ENCODE peak calls at places on chromosomes 13 and 19, in five cellular contexts. K is CD4-positive, alpha-beta T cell; X is naive thymus-derived CD4-positive, alpha-beta T cell; F is hypothalamus; J is fibroblast of lung. G is an unnamed sample.

GRCh38 chr19:41936416-41936850 is 8.2 kb upstream of the ERFL start:
- DNase-seq in K (no peak), J (no peak), F (no peak), X (no peak), G (no peak)

GRCh38 chr19:10363789-10364281 is 16.5 kb downstream of the TYK2 start:
- DNase-seq in K (no peak), F (no peak), X (no peak), J (no peak), G (no peak)

GRCh38 chr19:4506449-4507149 is 11.7 kb downstream of the PLIN4 start:
- DNase-seq in J (peak; percentile 44), F (no peak), K (no peak), X (no peak), G (no peak)

GRCh38 chr13:114132419-114133121 is at the start of gene RASA3:
- DNase-seq in J (peak; percentile 81), X (peak; percentile 66), F (peak; percentile 79), K (peak; percentile 37), G (no peak)

GRCh38 chr19:32570081-32570785 is 10.8 kb upstream of the PDCD5 start:
- DNase-seq in X (peak; percentile 57), J (peak; percentile 67), F (peak; percentile 30), K (peak; percentile 23), G (peak; percentile 51)

GRCh38 chr19:9205506-9206113 is 13.8 kb downstream of the OR7D4 start:
- DNase-seq in K (peak; percentile 48), J (peak; percentile 66), F (peak; percentile 64), X (peak; percentile 56), G (peak; percentile 35)

GRCh38 chr13:62779146-62779545 is 1363.5 kb upstream of the PCDH20 start:
- DNase-seq in F (no peak), J (no peak), K (no peak), X (no peak), G (no peak)

GRCh38 chr13:112963641-112964040 is 5.4 kb upstream of the MCF2L start:
- DNase-seq in J (no peak), X (no peak), F (no peak), K (no peak), G (no peak)

GRCh38 chr19:53980553-53981407 is 10.7 kb upstream of the CACNG6 start:
- DNase-seq in F (no peak), J (peak; percentile 4), X (no peak), K (no peak), G (no peak)

GRCh38 chr13:75050419-75051066 is 431.4 kb downstream of the TBC1D4 start:
- DNase-seq in X (no peak), J (peak; percentile 8), K (no peak), F (no peak), G (no peak)

GRCh38 chr19:10021446-10021845 is 8.2 kb downstream of the RDH8 start:
- DNase-seq in K (no peak), X (no peak), F (no peak), J (no peak), G (no peak)

GRCh38 chr19:13262450-13262849 is 112.2 kb downstream of the IER2 start:
- DNase-seq in K (no peak), X (peak; percentile 59), F (no peak), J (peak; percentile 72), G (peak; percentile 42)

GRCh38 chr19:14492756-14493337 is 3.1 kb downstream of the GIPC1 start:
- DNase-seq in K (no peak), X (no peak), F (no peak), J (no peak), G (no peak)

GRCh38 chr13:93290503-93290902 is 63.9 kb downstream of the GPC6 start:
- DNase-seq in F (no peak), J (peak; percentile 50), K (no peak), X (no peak), G (no peak)

GRCh38 chr19:49744946-49745381 is 18.1 kb downstream of the TSKS start:
- DNase-seq in X (no peak), J (no peak), F (no peak), K (no peak), G (no peak)

GRCh38 chr19:656751-657559 is 6.1 kb downstream of the RNF126 start:
- DNase-seq in F (no peak), J (no peak), K (no peak), X (no peak), G (no peak)

GRCh38 chr13:33728271-33729037 is 89.5 kb upstream of the RFC3 start:
- DNase-seq in K (no peak), J (peak; percentile 8), F (no peak), X (no peak), G (no peak)

GRCh38 chr19:47609885-47610545 is 1.1 kb downstream of the BICRA start:
- DNase-seq in X (peak; percentile 57), K (peak; percentile 42), F (peak; percentile 59), J (peak; percentile 38), G (peak; percentile 23)

GRCh38 chr13:94154362-94154761 is 325.1 kb downstream of the DCT start:
- DNase-seq in J (peak; percentile 70), F (no peak), X (no peak), K (no peak), G (no peak)

GRCh38 chr19:18023596-18024212 is 15.7 kb downstream of the ARRDC2 start:
- DNase-seq in J (no peak), X (peak; percentile 90), K (peak; percentile 49), F (peak; percentile 47), G (peak; percentile 81)

GRCh38 chr13:26584713-26585112 is 27.2 kb downstream of the WASF3 start:
- DNase-seq in X (no peak), K (no peak), J (peak; percentile 62), F (no peak), G (no peak)

GRCh38 chr13:100130092-100130491 is 41.2 kb downstream of the PCCA start:
- DNase-seq in X (no peak), F (no peak), K (no peak), J (no peak), G (no peak)

GRCh38 chr19:49073514-49074378 is 1.2 kb upstream of the KCNA7 start:
- DNase-seq in J (no peak), F (no peak), K (no peak), X (no peak), G (no peak)

GRCh38 chr13:92821324-92821723 is 405.3 kb upstream of the GPC6 start:
- DNase-seq in X (no peak), J (no peak), K (no peak), F (no peak), G (no peak)